ENCODE peak calls at places on chromosomes 5 and 9, in eight cellular contexts. F is right lobe of liver, O is GM13976, P is prostate gland, K is body of pancreas, J is AG04450, L is nephron progenitor cell, Q is A673. V is an unnamed sample.

GRCh38 chr9:36149197-36149596 is 12.7 kb downstream of the GLIPR2 start:
- DNase-seq in Q (no peak), K (no peak), O (no peak), J (no peak), L (no peak), P (no peak), F (no peak), V (no peak)

GRCh38 chr9:6433405-6433804 is 20.4 kb downstream of the UHRF2 start:
- DNase-seq in L (no peak), Q (no peak), P (no peak), K (no peak), F (no peak), O (no peak), J (no peak), V (no peak)

GRCh38 chr9:6838158-6838557 is 80.4 kb downstream of the KDM4C start:
- DNase-seq in P (no peak), O (no peak), F (no peak), J (no peak), K (no peak), Q (no peak), L (no peak), V (no peak)

GRCh38 chr9:127263664-127264063 is 910 bp upstream of the GARNL3 start:
- DNase-seq in J (no peak), K (no peak), P (peak), O (no peak), F (no peak), L (no peak), Q (peak), V (no peak)

GRCh38 chr5:111863801-111864200 is 106.8 kb upstream of the NREP start:
- DNase-seq in J (no peak), Q (no peak), K (no peak), P (no peak), F (no peak), O (no peak), L (no peak), V (no peak)

GRCh38 chr9:124769451-124770358 is 1.4 kb downstream of the NR6A1 start:
- DNase-seq in J (no peak), F (peak), O (peak), Q (peak), L (peak), P (peak), K (peak), V (no peak)

GRCh38 chr5:143479394-143479793 is 75.9 kb upstream of the NR3C1 start:
- DNase-seq in L (no peak), Q (no peak), O (no peak), J (no peak), K (no peak), F (no peak), P (no peak), V (no peak)

GRCh38 chr9:131657456-131657855 is 82.4 kb downstream of the RAPGEF1 start:
- DNase-seq in Q (no peak), P (no peak), O (no peak), K (peak), J (no peak), F (no peak), L (no peak), V (no peak)

GRCh38 chr5:174918655-174919054 is 194.3 kb downstream of the MSX2 start:
- DNase-seq in P (no peak), J (no peak), O (no peak), F (no peak), L (no peak), Q (no peak), K (no peak), V (no peak)

GRCh38 chr5:71528206-71528605 is 58.9 kb upstream of the MCCC2 start:
- DNase-seq in Q (no peak), J (no peak), F (no peak), P (no peak), L (no peak), O (no peak), K (no peak), V (no peak)

GRCh38 chr5:133467712-133468463 is 144.5 kb downstream of the FSTL4 start:
- DNase-seq in K (no peak), Q (no peak), F (no peak), J (no peak), P (no peak), L (peak), O (no peak), V (no peak)

GRCh38 chr9:1335174-1335573 is 285.0 kb downstream of the DMRT2 start:
- DNase-seq in Q (no peak), J (no peak), O (no peak), F (no peak), K (no peak), P (no peak), L (no peak), V (no peak)

GRCh38 chr5:143008809-143009521 is 238.8 kb downstream of the ARHGAP26 start:
- DNase-seq in Q (peak), K (peak), F (no peak), J (peak), O (peak), P (no peak), L (no peak), V (peak)

GRCh38 chr5:127311349-127311748 is 20.8 kb downstream of the MEGF10 start:
- DNase-seq in F (no peak), L (no peak), Q (no peak), P (no peak), K (no peak), O (no peak), J (no peak), V (no peak)

GRCh38 chr5:80140496-80140895 is 105.3 kb downstream of the THBS4 start:
- DNase-seq in L (no peak), K (no peak), P (no peak), Q (no peak), F (peak), O (no peak), J (no peak), V (no peak)

GRCh38 chr5:115838885-115839518 is 2.4 kb downstream of the ATG12 start:
- DNase-seq in O (peak), P (no peak), J (no peak), L (no peak), K (no peak), F (no peak), Q (peak), V (peak)

GRCh38 chr5:171825046-171825445 is 39.4 kb downstream of the SMIM23 start:
- DNase-seq in L (no peak), F (no peak), O (no peak), K (no peak), J (no peak), P (no peak), Q (no peak), V (no peak)

GRCh38 chr5:68924490-68925145 is 169.2 kb upstream of the SLC30A5 start:
- DNase-seq in P (no peak), Q (no peak), L (no peak), K (peak), J (no peak), F (peak), O (no peak), V (no peak)

GRCh38 chr5:168974081-168974480 is 326.9 kb downstream of the SLIT3 start:
- DNase-seq in K (no peak), P (no peak), F (no peak), L (no peak), Q (no peak), O (no peak), J (no peak), V (no peak)

GRCh38 chr9:114117614-114117995 is 18.5 kb upstream of the KIF12 start:
- DNase-seq in O (no peak), J (no peak), L (no peak), Q (no peak), F (no peak), P (no peak), K (no peak), V (no peak)

GRCh38 chr5:94463739-94464138 is 154.7 kb downstream of the KIAA0825 start:
- DNase-seq in O (no peak), F (no peak), P (no peak), J (no peak), K (no peak), Q (peak), L (no peak), V (no peak)

GRCh38 chr9:125845271-125845808 is 98.2 kb downstream of the PBX3 start:
- DNase-seq in J (no peak), L (no peak), K (no peak), O (no peak), F (no peak), Q (no peak), P (no peak), V (no peak)

GRCh38 chr5:128380324-128380723 is 157.7 kb downstream of the FBN2 start:
- DNase-seq in K (no peak), O (no peak), F (no peak), P (no peak), Q (no peak), J (no peak), L (peak), V (no peak)

GRCh38 chr5:112528928-112529327 is 109.9 kb upstream of the EPB41L4A start:
- DNase-seq in J (no peak), F (no peak), O (no peak), Q (no peak), K (no peak), P (no peak), L (no peak), V (no peak)

GRCh38 chr5:151820903-151821302 is 49.1 kb downstream of the G3BP1 start:
- DNase-seq in O (no peak), K (no peak), P (no peak), J (no peak), L (no peak), F (no peak), Q (no peak), V (no peak)

GRCh38 chr5:61330341-61330878 is 1.6 kb upstream of the ZSWIM6 start:
- DNase-seq in P (peak), Q (peak), O (peak), K (peak), F (peak), L (no peak), J (no peak), V (no peak)

DNA sequence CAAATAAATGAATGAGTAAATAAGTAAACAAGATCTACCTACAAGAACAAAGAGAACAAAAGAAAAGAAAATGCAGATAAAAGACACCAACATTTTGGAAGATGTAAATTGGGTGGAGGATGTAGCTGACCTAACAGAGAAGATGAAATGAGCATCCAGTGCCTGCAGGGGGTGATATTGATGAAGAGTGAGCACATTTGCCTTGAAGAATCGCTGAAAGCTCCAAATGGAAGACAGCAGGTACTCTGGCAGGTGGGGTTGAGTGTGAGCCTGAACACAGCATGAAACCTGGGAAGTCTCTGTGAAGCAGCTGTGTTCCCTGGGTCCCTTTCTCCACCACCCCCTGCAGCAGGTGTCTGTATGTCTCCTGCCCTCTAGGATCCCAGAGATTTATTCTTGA is 125.6 kb downstream of the NXNL2 start:
- DNase-seq in P (no peak), O (no peak), J (no peak), K (no peak), L (no peak), F (no peak), Q (peak), V (no peak)
- TF ChIP-seq CTCF in P (no peak), O (no peak), J (peak), K (no peak), L (peak), F (peak), Q (peak), V (peak)

GRCh38 chr5:157267766-157268480 is 2.0 kb downstream of the CYFIP2 start:
- DNase-seq in P (no peak), Q (no peak), J (no peak), F (no peak), L (no peak), K (no peak), O (no peak), V (no peak)
- TF ChIP-seq CTCF in P (peak), Q (no peak), J (no peak), F (no peak), L (no peak), K (no peak), O (no peak), V (no peak)

GRCh38 chr9:83385317-83385716 is 152.9 kb downstream of the FRMD3 start:
- DNase-seq in J (no peak), O (no peak), L (no peak), Q (no peak), F (no peak), K (no peak), P (no peak), V (no peak)

GRCh38 chr9:83379045-83379444 is 159.2 kb downstream of the FRMD3 start:
- DNase-seq in P (no peak), Q (no peak), L (no peak), K (no peak), J (no peak), O (no peak), F (no peak), V (no peak)

GRCh38 chr9:83383034-83383433 is 155.2 kb downstream of the FRMD3 start:
- DNase-seq in Q (no peak), O (no peak), P (no peak), L (no peak), F (no peak), J (no peak), K (no peak), V (no peak)

GRCh38 chr9:83384214-83384613 is 154.0 kb downstream of the FRMD3 start:
- DNase-seq in O (no peak), L (no peak), F (no peak), J (no peak), Q (no peak), K (no peak), P (no peak), V (no peak)

GRCh38 chr9:83382421-83382820 is 155.8 kb downstream of the FRMD3 start:
- DNase-seq in F (no peak), O (no peak), K (no peak), J (no peak), L (no peak), Q (no peak), P (no peak), V (no peak)
- TF ChIP-seq CTCF in F (no peak), O (no peak), K (no peak), J (no peak), L (no peak), Q (no peak), P (no peak), V (no peak)

GRCh38 chr5:170338933-170339779 is 41.6 kb upstream of the LCP2 start:
- DNase-seq in P (no peak), F (no peak), Q (no peak), L (no peak), J (no peak), K (no peak), O (peak), V (no peak)
- TF ChIP-seq CTCF in P (no peak), F (peak), Q (peak), L (no peak), J (no peak), K (peak), O (peak), V (peak)

GRCh38 chr5:141402553-141403328 is at the start of gene PCDHGA9:
- DNase-seq in L (no peak), J (no peak), P (no peak), K (no peak), O (no peak), Q (peak), F (peak), V (no peak)
- TF ChIP-seq CTCF in L (no peak), J (peak), P (peak), K (peak), O (peak), Q (peak), F (peak), V (peak)

V was measured in GM12864.